ENCODE peak calls at places on chromosomes 13 and 19, in eight cellular contexts. One of them, this sample, is unnamed.

GRCh38 chr13:74070065-74070464 is 64.1 kb downstream of the KLF12 start:
- DNase-seq in GM12878: peak
- DNase-seq in ascending aorta: no peak
- DNase-seq in Peyer's patch: peak
- DNase-seq in CD8-positive, alpha-beta T cell: no peak
- DNase-seq in dorsolateral prefrontal cortex: no peak
- DNase-seq in left lung: no peak
- DNase-seq in mammary epithelial cell: no peak
- DNase-seq in this sample: no peak

GRCh38 chr19:29587518-29587986 is 18.5 kb upstream of the POP4 start:
- DNase-seq in GM12878: peak
- DNase-seq in ascending aorta: peak
- DNase-seq in Peyer's patch: peak
- DNase-seq in CD8-positive, alpha-beta T cell: peak
- DNase-seq in dorsolateral prefrontal cortex: no peak
- DNase-seq in left lung: no peak
- DNase-seq in mammary epithelial cell: peak
- DNase-seq in this sample: no peak

GRCh38 chr19:41330476-41330875 is 20.5 kb downstream of the CCDC97 start:
- DNase-seq in GM12878: no peak
- DNase-seq in ascending aorta: no peak
- DNase-seq in Peyer's patch: no peak
- DNase-seq in CD8-positive, alpha-beta T cell: no peak
- DNase-seq in dorsolateral prefrontal cortex: no peak
- DNase-seq in left lung: no peak
- DNase-seq in mammary epithelial cell: no peak
- DNase-seq in this sample: no peak

GRCh38 chr13:30181856-30182651 is 125.3 kb downstream of the KATNAL1 start:
- DNase-seq in GM12878: no peak
- DNase-seq in ascending aorta: no peak
- DNase-seq in Peyer's patch: no peak
- DNase-seq in CD8-positive, alpha-beta T cell: no peak
- DNase-seq in dorsolateral prefrontal cortex: no peak
- DNase-seq in left lung: no peak
- DNase-seq in mammary epithelial cell: no peak
- DNase-seq in this sample: no peak

GRCh38 chr13:96034662-96035061 is 18.5 kb downstream of the UGGT2 start:
- DNase-seq in GM12878: no peak
- DNase-seq in ascending aorta: no peak
- DNase-seq in Peyer's patch: no peak
- DNase-seq in CD8-positive, alpha-beta T cell: no peak
- DNase-seq in dorsolateral prefrontal cortex: no peak
- DNase-seq in left lung: no peak
- DNase-seq in mammary epithelial cell: no peak
- DNase-seq in this sample: no peak

GRCh38 chr13:98171806-98172569 is 5.1 kb downstream of the RNF113B start:
- DNase-seq in GM12878: no peak
- DNase-seq in ascending aorta: no peak
- DNase-seq in Peyer's patch: no peak
- DNase-seq in CD8-positive, alpha-beta T cell: no peak
- DNase-seq in dorsolateral prefrontal cortex: no peak
- DNase-seq in left lung: peak
- DNase-seq in mammary epithelial cell: no peak
- DNase-seq in this sample: no peak

GRCh38 chr13:72180253-72180952 is 313.4 kb upstream of the DACH1 start:
- DNase-seq in GM12878: no peak
- DNase-seq in ascending aorta: no peak
- DNase-seq in Peyer's patch: no peak
- DNase-seq in CD8-positive, alpha-beta T cell: no peak
- DNase-seq in dorsolateral prefrontal cortex: no peak
- DNase-seq in left lung: no peak
- DNase-seq in mammary epithelial cell: peak
- DNase-seq in this sample: peak

GRCh38 chr19:1495799-1496713 is 5.1 kb downstream of the REEP6 start:
- DNase-seq in GM12878: no peak
- DNase-seq in ascending aorta: no peak
- DNase-seq in Peyer's patch: no peak
- DNase-seq in CD8-positive, alpha-beta T cell: no peak
- DNase-seq in dorsolateral prefrontal cortex: no peak
- DNase-seq in left lung: no peak
- DNase-seq in mammary epithelial cell: peak
- DNase-seq in this sample: no peak

GRCh38 chr19:1068111-1069001 is 1.4 kb downstream of the ARHGAP45 start:
- DNase-seq in GM12878: no peak
- DNase-seq in ascending aorta: no peak
- DNase-seq in Peyer's patch: peak
- DNase-seq in CD8-positive, alpha-beta T cell: peak
- DNase-seq in dorsolateral prefrontal cortex: no peak
- DNase-seq in left lung: peak
- DNase-seq in mammary epithelial cell: no peak
- DNase-seq in this sample: no peak

GRCh38 chr19:38384209-38385027 is 3.4 kb downstream of the GGN start:
- DNase-seq in GM12878: no peak
- DNase-seq in ascending aorta: no peak
- DNase-seq in Peyer's patch: no peak
- DNase-seq in CD8-positive, alpha-beta T cell: no peak
- DNase-seq in dorsolateral prefrontal cortex: no peak
- DNase-seq in left lung: no peak
- DNase-seq in mammary epithelial cell: peak
- DNase-seq in this sample: no peak

GRCh38 chr19:3176715-3177501 is 1.7 kb upstream of the S1PR4 start:
- DNase-seq in GM12878: no peak
- DNase-seq in ascending aorta: no peak
- DNase-seq in Peyer's patch: peak
- DNase-seq in CD8-positive, alpha-beta T cell: peak
- DNase-seq in dorsolateral prefrontal cortex: no peak
- DNase-seq in left lung: peak
- DNase-seq in mammary epithelial cell: peak
- DNase-seq in this sample: peak

GRCh38 chr19:15123031-15123890 is 16.1 kb downstream of the SYDE1 start:
- DNase-seq in GM12878: no peak
- DNase-seq in ascending aorta: no peak
- DNase-seq in Peyer's patch: no peak
- DNase-seq in CD8-positive, alpha-beta T cell: no peak
- DNase-seq in dorsolateral prefrontal cortex: peak
- DNase-seq in left lung: no peak
- DNase-seq in mammary epithelial cell: no peak
- DNase-seq in this sample: no peak

GRCh38 chr19:55525289-55526101 is 11.4 kb downstream of the SBK2 start:
- DNase-seq in GM12878: no peak
- DNase-seq in ascending aorta: no peak
- DNase-seq in Peyer's patch: no peak
- DNase-seq in CD8-positive, alpha-beta T cell: no peak
- DNase-seq in dorsolateral prefrontal cortex: no peak
- DNase-seq in left lung: no peak
- DNase-seq in mammary epithelial cell: no peak
- DNase-seq in this sample: no peak

GRCh38 chr13:89925107-89925506 is 1422.4 kb upstream of the MIR17HG start:
- DNase-seq in GM12878: no peak
- DNase-seq in ascending aorta: no peak
- DNase-seq in Peyer's patch: no peak
- DNase-seq in CD8-positive, alpha-beta T cell: no peak
- DNase-seq in dorsolateral prefrontal cortex: no peak
- DNase-seq in left lung: no peak
- DNase-seq in mammary epithelial cell: peak
- DNase-seq in this sample: peak
- TF ChIP-seq CTCF in GM12878: peak
- TF ChIP-seq CTCF in ascending aorta: no peak
- TF ChIP-seq CTCF in Peyer's patch: no peak
- TF ChIP-seq CTCF in CD8-positive, alpha-beta T cell: no peak
- TF ChIP-seq CTCF in dorsolateral prefrontal cortex: peak
- TF ChIP-seq CTCF in left lung: peak
- TF ChIP-seq CTCF in mammary epithelial cell: peak
- TF ChIP-seq CTCF in this sample: peak

GRCh38 chr19:40277356-40277755 is 7.8 kb downstream of the AKT2 start:
- DNase-seq in GM12878: no peak
- DNase-seq in ascending aorta: no peak
- DNase-seq in Peyer's patch: no peak
- DNase-seq in CD8-positive, alpha-beta T cell: no peak
- DNase-seq in dorsolateral prefrontal cortex: no peak
- DNase-seq in left lung: no peak
- DNase-seq in mammary epithelial cell: no peak
- DNase-seq in this sample: no peak

GRCh38 chr19:40280608-40281221 is 4.4 kb downstream of the AKT2 start:
- DNase-seq in GM12878: no peak
- DNase-seq in ascending aorta: no peak
- DNase-seq in Peyer's patch: peak
- DNase-seq in CD8-positive, alpha-beta T cell: no peak
- DNase-seq in dorsolateral prefrontal cortex: no peak
- DNase-seq in left lung: no peak
- DNase-seq in mammary epithelial cell: peak
- DNase-seq in this sample: no peak

GRCh38 chr19:40279761-40280607 is 5.2 kb downstream of the AKT2 start:
- DNase-seq in GM12878: no peak
- DNase-seq in ascending aorta: no peak
- DNase-seq in Peyer's patch: no peak
- DNase-seq in CD8-positive, alpha-beta T cell: no peak
- DNase-seq in dorsolateral prefrontal cortex: no peak
- DNase-seq in left lung: no peak
- DNase-seq in mammary epithelial cell: no peak
- DNase-seq in this sample: no peak

GRCh38 chr19:40278361-40279045 is 6.6 kb downstream of the AKT2 start:
- DNase-seq in GM12878: no peak
- DNase-seq in ascending aorta: no peak
- DNase-seq in Peyer's patch: no peak
- DNase-seq in CD8-positive, alpha-beta T cell: no peak
- DNase-seq in dorsolateral prefrontal cortex: no peak
- DNase-seq in left lung: no peak
- DNase-seq in mammary epithelial cell: no peak
- DNase-seq in this sample: no peak

DNA sequence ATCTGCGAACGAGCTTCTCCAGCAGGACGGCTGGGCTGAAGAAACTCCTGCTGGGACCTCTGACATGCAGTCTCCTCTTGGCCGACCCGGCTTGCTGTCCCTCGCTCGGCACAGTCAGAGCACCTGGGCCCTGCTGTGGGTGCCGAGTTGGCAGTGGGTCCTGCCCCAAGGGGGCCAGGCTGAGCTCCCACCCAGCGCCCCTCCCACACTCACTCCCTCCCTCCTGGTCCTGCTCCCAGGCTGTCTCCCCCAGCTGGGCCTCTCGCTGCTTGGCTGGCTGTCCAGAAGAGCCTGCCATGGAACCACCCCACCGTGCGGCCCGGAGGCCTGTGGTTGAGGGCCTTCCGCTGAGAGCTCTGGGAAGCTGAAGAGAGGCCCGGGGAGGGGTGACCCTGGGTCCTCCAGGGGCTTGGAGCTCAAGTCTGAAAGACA is 6.0 kb downstream of the AKT2 start:
- DNase-seq in GM12878: no peak
- DNase-seq in ascending aorta: no peak
- DNase-seq in Peyer's patch: no peak
- DNase-seq in CD8-positive, alpha-beta T cell: no peak
- DNase-seq in dorsolateral prefrontal cortex: no peak
- DNase-seq in left lung: no peak
- DNase-seq in mammary epithelial cell: no peak
- DNase-seq in this sample: no peak
- TF ChIP-seq CTCF in GM12878: no peak
- TF ChIP-seq CTCF in ascending aorta: no peak
- TF ChIP-seq CTCF in Peyer's patch: no peak
- TF ChIP-seq CTCF in CD8-positive, alpha-beta T cell: no peak
- TF ChIP-seq CTCF in dorsolateral prefrontal cortex: peak
- TF ChIP-seq CTCF in left lung: no peak
- TF ChIP-seq CTCF in mammary epithelial cell: no peak
- TF ChIP-seq CTCF in this sample: no peak

GRCh38 chr19:49421878-49422202 is 1.4 kb downstream of the PTH2 start:
- DNase-seq in GM12878: no peak
- DNase-seq in ascending aorta: no peak
- DNase-seq in Peyer's patch: no peak
- DNase-seq in CD8-positive, alpha-beta T cell: no peak
- DNase-seq in dorsolateral prefrontal cortex: no peak
- DNase-seq in left lung: no peak
- DNase-seq in mammary epithelial cell: no peak
- DNase-seq in this sample: no peak

GRCh38 chr19:49423985-49424303 is 703 bp upstream of the PTH2 start:
- DNase-seq in GM12878: no peak
- DNase-seq in ascending aorta: no peak
- DNase-seq in Peyer's patch: no peak
- DNase-seq in CD8-positive, alpha-beta T cell: no peak
- DNase-seq in dorsolateral prefrontal cortex: no peak
- DNase-seq in left lung: no peak
- DNase-seq in mammary epithelial cell: no peak
- DNase-seq in this sample: no peak

GRCh38 chr19:49423278-49423984 is at the start of gene PTH2:
- DNase-seq in GM12878: no peak
- DNase-seq in ascending aorta: no peak
- DNase-seq in Peyer's patch: no peak
- DNase-seq in CD8-positive, alpha-beta T cell: no peak
- DNase-seq in dorsolateral prefrontal cortex: no peak
- DNase-seq in left lung: no peak
- DNase-seq in mammary epithelial cell: no peak
- DNase-seq in this sample: no peak

GRCh38 chr19:49421039-49421877 is 2.0 kb downstream of the PTH2 start:
- DNase-seq in GM12878: no peak
- DNase-seq in ascending aorta: peak
- DNase-seq in Peyer's patch: peak
- DNase-seq in CD8-positive, alpha-beta T cell: no peak
- DNase-seq in dorsolateral prefrontal cortex: no peak
- DNase-seq in left lung: peak
- DNase-seq in mammary epithelial cell: peak
- DNase-seq in this sample: peak

DNA sequence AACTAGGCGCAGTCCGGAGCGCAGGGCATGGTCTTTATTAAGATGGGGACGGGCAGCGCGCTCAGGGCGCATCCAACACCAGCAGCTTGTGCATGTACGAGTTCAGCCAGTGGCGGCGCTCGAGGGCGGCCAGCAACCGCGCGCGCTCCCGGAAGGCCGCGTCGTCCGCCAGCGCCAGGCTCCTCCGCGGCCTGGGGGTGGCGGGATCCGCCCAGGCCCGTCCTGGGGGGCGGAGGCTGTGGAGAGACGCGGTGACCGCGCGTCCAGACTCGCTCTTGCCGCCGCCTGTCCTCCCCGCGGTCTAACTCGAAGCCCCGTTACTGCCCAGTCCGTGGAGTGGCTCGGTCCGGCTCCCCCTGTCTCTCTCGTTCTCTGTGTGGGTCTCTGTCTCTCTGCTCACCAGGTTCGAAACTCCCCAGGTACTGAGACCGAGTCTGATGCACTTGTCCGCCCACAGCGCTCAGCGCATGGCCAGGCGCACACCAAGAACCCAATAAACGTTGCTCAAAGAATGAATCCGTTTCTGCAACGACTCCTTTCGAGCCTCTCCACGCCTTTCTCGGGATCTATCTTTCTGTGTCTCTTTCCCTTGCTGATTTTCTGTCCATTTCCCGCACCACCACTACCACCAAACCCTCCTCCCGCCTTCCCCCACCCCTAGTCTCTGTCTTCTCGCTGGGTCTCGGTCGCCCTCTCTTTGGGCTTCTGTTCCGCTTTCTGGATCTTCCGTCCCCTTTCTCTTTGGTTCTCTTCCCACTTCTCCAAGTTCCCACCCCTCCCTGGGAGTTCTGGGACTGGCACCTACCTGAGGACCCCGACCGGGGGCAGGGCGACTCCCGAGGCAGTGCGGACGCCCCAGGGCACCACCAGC is 599 bp downstream of the PTH2 start:
- DNase-seq in GM12878: no peak
- DNase-seq in ascending aorta: no peak
- DNase-seq in Peyer's patch: no peak
- DNase-seq in CD8-positive, alpha-beta T cell: no peak
- DNase-seq in dorsolateral prefrontal cortex: no peak
- DNase-seq in left lung: no peak
- DNase-seq in mammary epithelial cell: peak
- DNase-seq in this sample: no peak
- TF ChIP-seq CTCF in GM12878: peak
- TF ChIP-seq CTCF in ascending aorta: no peak
- TF ChIP-seq CTCF in Peyer's patch: no peak
- TF ChIP-seq CTCF in CD8-positive, alpha-beta T cell: peak
- TF ChIP-seq CTCF in dorsolateral prefrontal cortex: peak
- TF ChIP-seq CTCF in left lung: no peak
- TF ChIP-seq CTCF in mammary epithelial cell: peak
- TF ChIP-seq CTCF in this sample: peak

GRCh38 chr13:79548886-79549285 is 67.9 kb downstream of the NDFIP2 start:
- DNase-seq in GM12878: no peak
- DNase-seq in ascending aorta: no peak
- DNase-seq in Peyer's patch: no peak
- DNase-seq in CD8-positive, alpha-beta T cell: no peak
- DNase-seq in dorsolateral prefrontal cortex: no peak
- DNase-seq in left lung: no peak
- DNase-seq in mammary epithelial cell: peak
- DNase-seq in this sample: no peak
- TF ChIP-seq CTCF in GM12878: no peak
- TF ChIP-seq CTCF in ascending aorta: no peak
- TF ChIP-seq CTCF in Peyer's patch: no peak
- TF ChIP-seq CTCF in CD8-positive, alpha-beta T cell: no peak
- TF ChIP-seq CTCF in dorsolateral prefrontal cortex: peak
- TF ChIP-seq CTCF in left lung: no peak
- TF ChIP-seq CTCF in mammary epithelial cell: peak
- TF ChIP-seq CTCF in this sample: peak

This sample was measured in RWPE1.